ENCODE peak calls at places on chromosomes 6 and 20, in six cellular contexts. N is NCI-H1436, Y is HTR-8/SVneo, J is psoas muscle, P is cerebellar cortex, E is T-helper 17 cell. O is an unnamed sample.

GRCh38 chr6:105836889-105837288 is 249.2 kb upstream of the PRDM1 start:
- DNase-seq in E (no peak), Y (no peak), N (no peak), P (no peak), J (no peak), O (no peak)

GRCh38 chr6:100691972-100692371 is 189.2 kb downstream of the ASCC3 start:
- DNase-seq in E (no peak), Y (no peak), N (no peak), J (no peak), P (no peak), O (no peak)

GRCh38 chr6:135870722-135871121 is 19.2 kb downstream of the PDE7B start:
- DNase-seq in J (no peak), Y (no peak), E (no peak), P (no peak), N (no peak), O (no peak)

GRCh38 chr6:52759085-52759484 is 4.2 kb downstream of the GSTA2 start:
- DNase-seq in E (no peak), Y (no peak), P (no peak), N (no peak), J (no peak), O (no peak)

GRCh38 chr20:54257090-54257816 is 49.4 kb downstream of the PFDN4 start:
- DNase-seq in J (no peak), N (no peak), Y (no peak), E (no peak), P (no peak), O (no peak)

GRCh38 chr20:5510446-5510845 is 193.7 kb upstream of the PROKR2 start:
- DNase-seq in E (no peak), P (no peak), Y (no peak), J (no peak), N (no peak), O (no peak)

GRCh38 chr6:14758421-14759043 is 487.3 kb upstream of the JARID2 start:
- DNase-seq in P (peak), E (no peak), N (no peak), J (no peak), Y (no peak), O (no peak)

GRCh38 chr6:33599413-33599911 is 19.4 kb upstream of the BAK1 start:
- DNase-seq in P (no peak), Y (no peak), N (no peak), E (no peak), J (no peak), O (peak)

GRCh38 chr6:17032595-17033591 is 69.0 kb upstream of the STMND1 start:
- DNase-seq in E (no peak), Y (peak), J (peak), N (no peak), P (peak), O (no peak)

GRCh38 chr20:23190557-23190956 is 104.4 kb upstream of the CD93 start:
- DNase-seq in Y (no peak), N (no peak), P (no peak), E (no peak), J (no peak), O (no peak)

GRCh38 chr6:92428443-92428842 is 990.9 kb downstream of the EPHA7 start:
- DNase-seq in E (no peak), P (no peak), J (no peak), N (no peak), Y (no peak), O (no peak)

GRCh38 chr6:36101691-36102090 is 28.6 kb upstream of the MAPK13 start:
- DNase-seq in N (no peak), J (no peak), Y (no peak), P (no peak), E (no peak), O (no peak)

GRCh38 chr6:170186006-170186908 is 104.6 kb downstream of the DLL1 start:
- DNase-seq in N (no peak), P (no peak), J (no peak), E (no peak), Y (no peak), O (no peak)

GRCh38 chr6:137729866-137730629 is 137.0 kb upstream of the TNFAIP3 start:
- DNase-seq in N (no peak), J (no peak), E (no peak), P (no peak), Y (no peak), O (no peak)

GRCh38 chr6:144006731-144007454 is 1.2 kb downstream of the PLAGL1 start:
- DNase-seq in J (peak), Y (no peak), E (no peak), P (peak), N (no peak), O (peak)

GRCh38 chr6:29763491-29764289 is 40.5 kb downstream of the HLA-F start:
- DNase-seq in J (no peak), P (no peak), Y (no peak), E (no peak), N (no peak), O (no peak)

GRCh38 chr6:149236584-149236983 is 80.9 kb upstream of the TAB2 start:
- DNase-seq in E (no peak), J (no peak), N (no peak), Y (no peak), P (no peak), O (no peak)

GRCh38 chr6:2038096-2038495 is 207.3 kb downstream of the GMDS start:
- DNase-seq in Y (no peak), J (no peak), N (no peak), P (no peak), E (peak), O (no peak)

GRCh38 chr6:112786801-112787200 is 439.7 kb downstream of the RFPL4B start:
- DNase-seq in N (no peak), J (no peak), Y (no peak), E (no peak), P (no peak), O (no peak)

GRCh38 chr6:16345449-16346330 is 107.3 kb downstream of the GMPR start:
- DNase-seq in N (peak), J (peak), E (no peak), P (no peak), Y (peak), O (no peak)

GRCh38 chr20:55500130-55500529 is 505.2 kb downstream of the CBLN4 start:
- DNase-seq in J (no peak), Y (no peak), P (no peak), E (no peak), N (no peak), O (peak)

GRCh38 chr20:31718952-31719643 is 3.6 kb downstream of the BCL2L1 start:
- DNase-seq in E (no peak), N (no peak), J (no peak), P (peak), Y (no peak), O (no peak)

GRCh38 chr20:58023346-58023745 is 205.1 kb downstream of the ANKRD60 start:
- DNase-seq in J (no peak), P (no peak), Y (no peak), N (no peak), E (no peak), O (no peak)

GRCh38 chr20:33647603-33648395 is 14.3 kb upstream of the C20orf144 start:
- DNase-seq in E (no peak), Y (no peak), J (no peak), P (no peak), N (no peak), O (no peak)

GRCh38 chr6:161079566-161080262 is 88.1 kb downstream of the MAP3K4 start:
- DNase-seq in Y (peak), J (no peak), P (no peak), E (peak), N (no peak), O (no peak)

GRCh38 chr6:132130530-132131298 is 179.5 kb upstream of the CCN2 start:
- DNase-seq in Y (no peak), N (no peak), E (no peak), J (peak), P (no peak), O (no peak)

GRCh38 chr6:87291879-87292278 is 30.5 kb upstream of the SMIM8 start:
- DNase-seq in J (no peak), P (no peak), E (no peak), Y (no peak), N (no peak), O (no peak)

GRCh38 chr6:143093290-143093689 is 32.6 kb downstream of the AIG1 start:
- DNase-seq in N (no peak), J (no peak), Y (no peak), P (no peak), E (no peak), O (no peak)

GRCh38 chr20:60804240-60804917 is 447.7 kb upstream of the CDH4 start:
- DNase-seq in Y (no peak), E (no peak), J (no peak), P (no peak), N (no peak), O (no peak)

GRCh38 chr6:142537612-142538478 is 236.0 kb downstream of the ADGRG6 start:
- DNase-seq in J (no peak), N (peak), P (peak), E (no peak), Y (peak), O (no peak)

GRCh38 chr20:35743693-35744491 is 1.8 kb upstream of the RBM39 start:
- DNase-seq in E (no peak), J (no peak), P (no peak), Y (no peak), N (no peak), O (peak)

GRCh38 chr6:10190042-10190441 is 224.8 kb downstream of the TFAP2A start:
- DNase-seq in E (no peak), J (no peak), P (no peak), N (no peak), Y (no peak), O (no peak)

GRCh38 chr6:57221191-57221935 is 744 bp downstream of the RAB23 start:
- DNase-seq in Y (peak), P (peak), J (peak), E (peak), N (peak), O (peak)

GRCh38 chr6:29524982-29525639 is 34.4 kb downstream of the UBD start:
- DNase-seq in E (no peak), J (no peak), P (no peak), N (no peak), Y (no peak), O (no peak)

GRCh38 chr6:134299236-134299635 is 18.7 kb downstream of the SGK1 start:
- DNase-seq in J (no peak), N (no peak), P (no peak), E (no peak), Y (no peak), O (no peak)

GRCh38 chr20:60050193-60050960 is 92.2 kb downstream of the CDH26 start:
- DNase-seq in J (no peak), E (no peak), Y (no peak), P (no peak), N (peak), O (no peak)

O was measured in mucosa of descending colon.